ENCODE peak calls at places on chromosomes 13 and 19, in four cellular contexts. A, G, N and I are unnamed samples.
A peak's percentile ranks its signal among the peaks of the same experiment; 100 is the strongest.

GRCh38 chr19:42206871-42207755 is 10.4 kb downstream of the DEDD2 start:
- DNase-seq in A (no peak), G (peak; percentile 88), N (peak; percentile 91), I (no peak)

GRCh38 chr13:40023608-40024577 is 368.4 kb downstream of the COG6 start:
- DNase-seq in A (no peak), G (no peak), N (no peak), I (no peak)

GRCh38 chr13:100550433-100550832 is 38.2 kb downstream of the GGACT start:
- DNase-seq in A (no peak), G (no peak), N (no peak), I (no peak)

GRCh38 chr13:21010621-21011020 is 50.8 kb downstream of the LATS2 start:
- DNase-seq in A (no peak), G (peak; percentile 20), N (no peak), I (no peak)

GRCh38 chr19:5048727-5049553 is 80.0 kb downstream of the KDM4B start:
- DNase-seq in A (no peak), G (peak; percentile 68), N (peak; percentile 22), I (no peak)

GRCh38 chr13:25963681-25964080 is 88.1 kb downstream of the SHISA2 start:
- DNase-seq in A (no peak), G (peak; percentile 68), N (no peak), I (no peak)

GRCh38 chr13:63010072-63010658 is 1594.5 kb upstream of the PCDH20 start:
- DNase-seq in A (no peak), G (no peak), N (no peak), I (no peak)

GRCh38 chr19:16293133-16294085 is 31.2 kb upstream of the KLF2 start:
- DNase-seq in A (no peak), G (peak; percentile 90), N (peak; percentile 61), I (peak; percentile 42)

GRCh38 chr19:51921949-51922348 is 5.3 kb upstream of the ZNF613 start:
- DNase-seq in A (no peak), G (no peak), N (no peak), I (no peak)

GRCh38 chr19:42111811-42112210 is 20.4 kb downstream of the POU2F2 start:
- DNase-seq in A (no peak), G (no peak), N (no peak), I (no peak)

GRCh38 chr19:49229416-49229815 is 71.8 kb downstream of the TRPM4 start:
- DNase-seq in A (no peak), G (no peak), N (no peak), I (no peak)

GRCh38 chr19:31378404-31378803 is 29.2 kb upstream of the TSHZ3 start:
- DNase-seq in A (no peak), G (peak; percentile 59), N (no peak), I (peak; percentile 52)

GRCh38 chr19:16386619-16387240 is 62.1 kb downstream of the KLF2 start:
- DNase-seq in A (peak; percentile 61), G (peak; percentile 60), N (peak; percentile 40), I (peak; percentile 14)

GRCh38 chr19:45613926-45614725 is 12.1 kb upstream of the GPR4 start:
- DNase-seq in A (no peak), G (peak; percentile 92), N (peak; percentile 66), I (peak; percentile 92)

GRCh38 chr19:29098863-29099481 is 114.0 kb downstream of the UQCRFS1 start:
- DNase-seq in A (no peak), G (peak; percentile 63), N (peak; percentile 6), I (peak; percentile 79)

GRCh38 chr13:37475966-37476365 is 122.6 kb downstream of the POSTN start:
- DNase-seq in A (no peak), G (no peak), N (no peak), I (no peak)

GRCh38 chr13:71864094-71864980 is 2.7 kb downstream of the DACH1 start:
- DNase-seq in A (peak; percentile 77), G (no peak), N (no peak), I (no peak)
- H3K4me3 ChIP-seq in A (peak overlapping the region; percentile 89), G (peak overlapping the region; percentile 51), N (no peak overlapping the region), I (peak overlapping the region; percentile 68)

GRCh38 chr19:18387395-18387794 is 1.4 kb downstream of the GDF15 start:
- DNase-seq in A (no peak), G (no peak), N (no peak), I (no peak)

GRCh38 chr19:18386543-18387251 is 739 bp downstream of the GDF15 start:
- DNase-seq in A (no peak), G (no peak), N (no peak), I (no peak)

GRCh38 chr19:18384775-18385174 is 1.2 kb upstream of the GDF15 start:
- DNase-seq in A (no peak), G (no peak), N (no peak), I (no peak)

GRCh38 chr19:18385359-18385674 is 641 bp upstream of the GDF15 start:
- DNase-seq in A (no peak), G (no peak), N (no peak), I (no peak)

GRCh38 chr19:18385675-18386542 is at the start of gene GDF15:
- DNase-seq in A (peak; percentile 80), G (peak; percentile 50), N (peak; percentile 86), I (no peak)
- TF ChIP-seq CTCF in A (peak; percentile 89), G (peak; percentile 68), N (peak; percentile 96), I (peak; percentile 88)

DNA sequence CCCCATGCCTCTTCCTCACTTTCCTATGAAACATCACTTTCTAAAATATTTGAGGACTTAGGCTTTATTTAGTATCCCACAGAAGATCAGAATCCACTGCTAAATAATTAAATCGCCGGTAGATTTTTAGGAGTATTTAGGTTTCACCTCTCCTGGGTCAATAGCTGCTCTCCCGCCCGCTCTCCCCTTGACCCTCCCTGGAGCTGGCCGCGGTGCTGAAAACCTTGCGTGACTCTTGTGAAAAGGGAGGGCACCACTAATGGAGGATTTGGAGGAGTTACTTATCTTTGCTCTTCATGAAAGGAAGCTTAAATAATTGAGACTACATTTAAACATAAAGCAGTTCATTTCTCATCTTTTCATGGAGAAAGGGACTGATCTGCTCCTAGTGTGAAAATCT is 14.1 kb downstream of the POU4F1 start:
- DNase-seq in A (no peak), G (peak; percentile 48), N (peak; percentile 26), I (no peak)
- H3K27me3 ChIP-seq in A (no peaks in the 10 kb centered on the region), G (peaks cover 34% of the 10 kb centered on the region), N (peaks cover 5% of the 10 kb centered on the region), I (peaks cover 44% of the 10 kb centered on the region)

GRCh38 chr19:35141627-35142401 is 1.2 kb upstream of the FXYD7 start:
- DNase-seq in A (peak; percentile 38), G (no peak), N (no peak), I (no peak)
- H3K4me3 ChIP-seq in A (peak overlapping the region; percentile 68), G (peak overlapping the region; percentile 55), N (no peak overlapping the region), I (no peak overlapping the region)

GRCh38 chr13:60369242-60369641 is 27.8 kb upstream of the TDRD3 start:
- DNase-seq in A (no peak), G (peak; percentile 10), N (no peak), I (no peak)
- TF ChIP-seq CTCF in A (no peak), G (peak; percentile 20), N (peak; percentile 58), I (peak; percentile 22)

GRCh38 chr19:1707240-1707639 is 46.1 kb upstream of the ONECUT3 start:
- DNase-seq in A (no peak), G (no peak), N (no peak), I (no peak)
- H3K27me3 ChIP-seq in A (no peaks in the 10 kb centered on the region), G (no peaks in the 10 kb centered on the region), N (peaks cover 4% of the 10 kb centered on the region), I (no peaks in the 10 kb centered on the region)